ENCODE peak calls at places on chromosome 11, in six cellular contexts. X is heart right ventricle; N is mammary epithelial cell; A is fibroblast of villous mesenchyme; G is CD8-positive, alpha-beta T cell; K is cardiac fibroblast. D is an unnamed sample.

GRCh38 chr11:77113382-77114088 is 10.9 kb downstream of the OMP start:
- DNase-seq in X (no peak), N (no peak), A (peak), G (no peak), K (peak), D (no peak)

GRCh38 chr11:111157571-111157970 is 88.0 kb upstream of the POU2AF2 start:
- DNase-seq in X (no peak), N (no peak), A (peak), G (no peak), K (no peak), D (no peak)

GRCh38 chr11:120751550-120751949 is 240.0 kb downstream of the GRIK4 start:
- DNase-seq in X (no peak), N (no peak), A (no peak), G (no peak), K (no peak), D (no peak)

GRCh38 chr11:44837650-44838049 is 110.9 kb downstream of the TSPAN18 start:
- DNase-seq in X (no peak), N (no peak), A (peak), G (no peak), K (peak), D (no peak)

GRCh38 chr11:8717876-8718753 is 35.5 kb downstream of the RPL27A start:
- DNase-seq in X (peak), N (peak), A (peak), G (no peak), K (peak), D (no peak)

GRCh38 chr11:102166175-102166574 is 55.9 kb downstream of the YAP1 start:
- DNase-seq in X (no peak), N (no peak), A (no peak), G (no peak), K (no peak), D (no peak)

GRCh38 chr11:34585304-34585869 is 35.5 kb upstream of the EHF start:
- DNase-seq in X (no peak), N (no peak), A (no peak), G (no peak), K (peak), D (no peak)

GRCh38 chr11:133153031-133153430 is 379.3 kb downstream of the OPCML start:
- DNase-seq in X (no peak), N (no peak), A (no peak), G (no peak), K (no peak), D (no peak)

GRCh38 chr11:118170892-118171273 is 5.6 kb downstream of the SCN2B start:
- DNase-seq in X (no peak), N (no peak), A (no peak), G (no peak), K (no peak), D (no peak)

GRCh38 chr11:86524603-86525352 is 147.6 kb downstream of the ME3 start:
- DNase-seq in X (no peak), N (peak), A (peak), G (no peak), K (peak), D (no peak)

GRCh38 chr11:74255741-74256369 is 55.6 kb downstream of the P4HA3 start:
- DNase-seq in X (peak), N (peak), A (peak), G (peak), K (peak), D (no peak)

GRCh38 chr11:101215069-101215468 is 85.5 kb upstream of the PGR start:
- DNase-seq in X (no peak), N (peak), A (peak), G (no peak), K (no peak), D (no peak)

GRCh38 chr11:61297341-61297740 is 2.2 kb upstream of the VWCE start:
- DNase-seq in X (no peak), N (no peak), A (no peak), G (no peak), K (no peak), D (no peak)

GRCh38 chr11:6320411-6321207 is at the start of gene CAVIN3:
- DNase-seq in X (peak), N (peak), A (peak), G (no peak), K (peak), D (peak)

GRCh38 chr11:6319001-6319878 is 1.1 kb downstream of the CAVIN3 start:
- DNase-seq in X (peak), N (peak), A (peak), G (no peak), K (peak), D (no peak)

GRCh38 chr11:6312106-6312505 is 8.2 kb downstream of the CAVIN3 start:
- DNase-seq in X (no peak), N (no peak), A (no peak), G (no peak), K (no peak), D (no peak)

GRCh38 chr11:6319879-6320410 is 356 bp downstream of the CAVIN3 start:
- DNase-seq in X (peak), N (peak), A (peak), G (no peak), K (peak), D (peak)

DNA sequence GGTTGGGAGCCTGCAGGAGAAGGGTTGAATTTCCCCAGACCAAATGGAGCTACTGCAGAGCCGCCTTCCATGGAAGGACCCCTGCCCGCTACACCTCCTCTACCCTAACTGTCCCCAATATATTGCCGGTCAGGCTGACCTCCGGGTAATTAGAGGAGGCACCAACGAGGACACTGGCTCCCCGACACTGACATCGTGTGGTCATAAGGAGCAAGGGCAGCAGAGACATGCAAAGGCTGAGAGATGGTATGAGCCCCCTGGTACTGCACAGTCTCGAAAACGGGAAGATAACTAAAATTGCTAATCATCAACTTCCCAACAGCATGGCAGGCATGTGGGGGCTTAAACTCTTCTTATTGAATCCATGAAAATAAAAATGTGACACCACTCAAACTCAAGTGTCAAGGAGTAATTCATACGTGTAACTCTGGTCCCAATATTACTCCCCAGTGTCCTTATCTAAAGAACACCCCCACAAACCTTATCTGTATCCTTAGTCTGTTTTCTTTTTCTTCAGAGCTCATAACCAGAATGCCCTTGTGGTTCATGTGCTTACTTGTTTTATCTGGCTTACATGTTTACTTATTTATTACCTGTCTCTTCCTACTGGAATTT is 4.4 kb downstream of the CAVIN3 start:
- DNase-seq in X (peak), N (peak), A (peak), G (no peak), K (peak), D (no peak)
- H3K4me3 ChIP-seq in X (peak), N (no peak), A (no peak), G (no peak), K (no peak), D (no peak)

DNA sequence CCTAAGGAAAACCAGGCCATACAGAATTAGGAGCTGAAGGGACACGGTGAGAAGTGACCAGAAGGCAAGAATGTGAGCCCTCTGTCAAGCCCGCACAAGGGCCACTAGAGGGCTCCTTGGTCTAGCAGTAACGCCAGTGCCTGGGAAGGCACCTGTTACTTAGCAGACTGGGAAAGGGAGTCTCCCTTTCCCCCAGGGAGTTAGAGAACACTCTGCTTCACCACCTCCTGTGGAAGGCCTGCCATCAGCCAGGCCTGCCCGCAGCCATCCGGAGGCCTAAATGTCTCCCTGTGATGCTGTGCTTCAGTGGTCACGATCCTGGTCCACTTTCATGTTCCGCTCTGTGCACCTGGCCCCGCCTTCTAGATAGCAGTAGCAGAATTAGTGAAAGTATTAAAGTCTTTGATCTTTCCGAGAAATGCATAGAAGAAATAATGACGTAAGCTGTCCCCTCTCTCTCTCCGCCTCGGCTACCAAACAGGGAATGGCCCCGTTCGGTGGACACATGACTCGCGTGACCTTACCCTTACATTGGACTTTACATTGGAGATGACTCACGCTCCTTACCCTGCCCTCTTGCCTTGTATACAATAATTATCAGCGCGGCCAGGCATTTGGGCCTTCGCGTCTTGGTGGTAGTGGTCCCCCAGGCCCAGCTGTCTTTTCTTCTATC is 10.7 kb upstream of the GSTP1 start:
- DNase-seq in X (peak), N (peak), A (peak), G (no peak), K (peak), D (no peak)
- H3K4me3 ChIP-seq in X (no peak), N (no peak), A (no peak), G (no peak), K (no peak), D (no peak)

GRCh38 chr11:72701466-72701865 is 27.2 kb upstream of the PDE2A start:
- DNase-seq in X (no peak), N (no peak), A (no peak), G (no peak), K (no peak), D (no peak)

GRCh38 chr11:72703281-72704008 is 29.2 kb upstream of the PDE2A start:
- DNase-seq in X (peak), N (no peak), A (peak), G (no peak), K (peak), D (no peak)

GRCh38 chr11:72700026-72700610 is 25.9 kb upstream of the PDE2A start:
- DNase-seq in X (no peak), N (no peak), A (no peak), G (no peak), K (peak), D (no peak)

GRCh38 chr11:72702842-72703241 is 28.6 kb upstream of the PDE2A start:
- DNase-seq in X (no peak), N (no peak), A (no peak), G (no peak), K (no peak), D (no peak)

GRCh38 chr11:72702096-72702495 is 27.9 kb upstream of the PDE2A start:
- DNase-seq in X (no peak), N (no peak), A (no peak), G (no peak), K (no peak), D (no peak)
- H3K4me3 ChIP-seq in X (peak), N (no peak), A (no peak), G (no peak), K (no peak), D (no peak)

GRCh38 chr11:46237248-46238077 is 40.0 kb upstream of the CREB3L1 start:
- DNase-seq in X (peak), N (peak), A (peak), G (peak), K (peak), D (no peak)

GRCh38 chr11:46235777-46236688 is 41.4 kb upstream of the CREB3L1 start:
- DNase-seq in X (no peak), N (no peak), A (peak), G (no peak), K (peak), D (no peak)

GRCh38 chr11:46236918-46237247 is 40.6 kb upstream of the CREB3L1 start:
- DNase-seq in X (no peak), N (no peak), A (no peak), G (no peak), K (no peak), D (no peak)

GRCh38 chr11:46238078-46238966 is 39.1 kb upstream of the CREB3L1 start:
- DNase-seq in X (peak), N (peak), A (peak), G (peak), K (peak), D (no peak)

GRCh38 chr11:46234261-46234660 is 43.2 kb upstream of the CREB3L1 start:
- DNase-seq in X (no peak), N (no peak), A (no peak), G (no peak), K (no peak), D (no peak)
- H3K4me3 ChIP-seq in X (no peak), N (no peak), A (no peak), G (no peak), K (no peak), D (no peak)

GRCh38 chr11:36114095-36114494 is 170.2 kb downstream of the LDLRAD3 start:
- DNase-seq in X (no peak), N (no peak), A (no peak), G (no peak), K (no peak), D (no peak)
- H3K4me3 ChIP-seq in X (no peak), N (no peak), A (no peak), G (no peak), K (no peak), D (no peak)

GRCh38 chr11:2385156-2386151 is 8.3 kb downstream of the CD81 start:
- DNase-seq in X (no peak), N (no peak), A (no peak), G (no peak), K (no peak), D (no peak)

GRCh38 chr11:2382129-2382517 is 5.0 kb downstream of the CD81 start:
- DNase-seq in X (no peak), N (no peak), A (no peak), G (no peak), K (no peak), D (no peak)

GRCh38 chr11:2382927-2383822 is 6.1 kb downstream of the CD81 start:
- DNase-seq in X (peak), N (no peak), A (peak), G (no peak), K (peak), D (no peak)

GRCh38 chr11:2384723-2385041 is 7.6 kb downstream of the CD81 start:
- DNase-seq in X (no peak), N (no peak), A (no peak), G (no peak), K (no peak), D (no peak)

GRCh38 chr11:2383823-2384722 is 7.0 kb downstream of the CD81 start:
- DNase-seq in X (no peak), N (no peak), A (no peak), G (no peak), K (no peak), D (no peak)
- H3K4me3 ChIP-seq in X (peak), N (no peak), A (no peak), G (no peak), K (no peak), D (no peak)

DNA sequence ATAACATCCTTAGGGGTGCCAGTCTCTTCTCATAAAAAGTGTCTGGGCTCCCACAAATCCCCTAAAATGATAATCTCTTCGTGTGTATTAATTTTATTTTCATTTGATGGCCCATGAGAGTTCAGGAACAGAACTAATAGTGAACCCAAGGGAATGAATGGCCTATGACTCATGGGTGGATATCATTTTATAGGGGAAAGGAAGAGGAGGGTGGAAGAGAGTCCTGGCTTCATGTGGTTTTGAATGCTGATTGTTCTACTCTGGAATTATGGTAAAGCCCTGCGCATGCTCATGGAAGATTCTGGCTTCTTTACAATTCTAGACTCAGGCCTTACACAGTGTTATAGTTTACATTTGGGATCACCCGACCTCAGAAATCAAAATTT is 35.3 kb downstream of the MAML2 start:
- DNase-seq in X (no peak), N (peak), A (peak), G (no peak), K (peak), D (no peak)
- H3K4me3 ChIP-seq in X (peak), N (peak), A (peak), G (peak), K (peak), D (no peak)

GRCh38 chr11:126992065-126992803 is 8.3 kb downstream of the KIRREL3 start:
- DNase-seq in X (no peak), N (peak), A (peak), G (no peak), K (peak), D (no peak)

GRCh38 chr11:126992804-126993111 is 7.8 kb downstream of the KIRREL3 start:
- DNase-seq in X (no peak), N (peak), A (peak), G (no peak), K (peak), D (no peak)

GRCh38 chr11:126990716-126991480 is 9.7 kb downstream of the KIRREL3 start:
- DNase-seq in X (no peak), N (no peak), A (no peak), G (no peak), K (peak), D (no peak)

GRCh38 chr11:126989942-126990715 is 10.4 kb downstream of the KIRREL3 start:
- DNase-seq in X (peak), N (peak), A (peak), G (peak), K (peak), D (no peak)

DNA sequence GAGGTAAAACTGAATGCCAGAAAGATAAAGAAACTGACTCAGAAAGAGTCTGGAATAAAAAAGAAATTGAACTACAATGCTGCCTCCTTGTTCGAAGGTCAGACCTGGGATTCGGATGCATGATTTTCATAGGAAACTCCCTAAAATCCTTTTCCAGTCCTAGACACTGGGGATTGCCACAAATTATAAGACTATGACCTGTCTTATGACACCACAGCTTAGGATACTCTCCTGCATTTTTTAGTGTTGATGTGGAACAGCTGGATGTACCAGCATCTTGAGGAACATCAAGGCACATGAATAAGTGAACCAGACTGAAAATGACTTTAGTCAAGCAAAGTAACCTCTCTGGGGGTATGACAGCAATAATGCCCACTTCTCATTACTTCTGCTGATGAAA is 9.0 kb downstream of the KIRREL3 start:
- DNase-seq in X (no peak), N (peak), A (peak), G (no peak), K (peak), D (no peak)
- H3K4me3 ChIP-seq in X (no peak), N (no peak), A (no peak), G (no peak), K (no peak), D (no peak)

DNA sequence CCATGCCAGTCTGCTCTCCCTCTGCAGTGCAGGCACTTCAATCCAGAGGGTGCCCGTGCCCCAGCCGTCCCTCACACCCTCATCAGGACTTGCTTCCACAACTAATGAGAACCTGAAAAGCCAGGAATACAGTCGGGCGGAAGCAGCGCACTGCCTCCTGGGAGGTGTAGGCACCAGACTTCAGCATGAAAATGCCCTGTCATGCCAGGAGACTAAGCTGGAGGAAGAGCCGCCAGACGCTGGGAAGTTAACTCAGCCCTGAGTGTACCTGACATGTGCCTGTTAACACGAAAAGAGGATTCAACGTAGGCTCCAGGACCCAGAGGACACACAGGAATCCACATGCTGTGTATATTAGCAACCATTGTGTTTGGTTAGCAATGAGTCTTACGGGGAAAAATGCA is 40.0 kb upstream of the FLI1 start:
- DNase-seq in X (peak), N (peak), A (no peak), G (no peak), K (peak), D (no peak)
- H3K4me3 ChIP-seq in X (no peak), N (no peak), A (no peak), G (no peak), K (no peak), D (no peak)

D was measured in esophagus squamous epithelium.